ENCODE peak calls at places on chromosomes 16 and 17, in nine cellular contexts. W is GM23248; J is GM12865; K is hepatocyte; N is AG04449; L is fibroblast of pulmonary artery; O is CD8-positive, alpha-beta memory T cell; G is heart right ventricle; M is A673. V is an unnamed sample.

GRCh38 chr16:13332713-13333255 is 431.4 kb downstream of the SHISA9 start:
- DNase-seq in J (no peak), N (no peak), W (no peak), M (no peak), O (no peak), L (no peak), K (no peak), G (no peak), V (no peak)

GRCh38 chr17:77279448-77280303 is 138.9 kb downstream of the SEC14L1 start:
- DNase-seq in J (peak; percentile 45), N (no peak), O (no peak), M (no peak), K (peak; percentile 81), L (peak; percentile 90), W (no peak), G (no peak), V (no peak)

GRCh38 chr16:71303938-71304337 is 14.7 kb upstream of the CMTR2 start:
- DNase-seq in N (no peak), K (no peak), O (no peak), G (no peak), L (no peak), W (peak; percentile 46), J (no peak), M (no peak), V (no peak)

GRCh38 chr17:8537734-8538133 is 92.8 kb downstream of the MYH10 start:
- DNase-seq in K (no peak), J (no peak), O (no peak), M (no peak), W (no peak), G (no peak), N (no peak), L (no peak), V (no peak)

GRCh38 chr17:63701477-63702222 is 1.7 kb upstream of the LIMD2 start:
- DNase-seq in K (no peak), W (no peak), J (peak; percentile 89), G (peak; percentile 31), M (no peak), N (no peak), O (peak; percentile 75), L (no peak), V (no peak)

GRCh38 chr16:7268182-7268581 is 64.5 kb upstream of the RBFOX1 start:
- DNase-seq in M (peak; percentile 56), W (peak; percentile 24), L (no peak), G (no peak), O (no peak), K (peak; percentile 71), N (no peak), J (peak; percentile 5), V (no peak)

GRCh38 chr16:1979271-1980025 is 1.8 kb downstream of the NOXO1 start:
- DNase-seq in L (no peak), G (no peak), J (no peak), O (no peak), K (peak; percentile 90), N (no peak), M (no peak), W (no peak), V (no peak)

GRCh38 chr17:77968788-77969187 is 10.3 kb downstream of the TNRC6C start:
- DNase-seq in L (no peak), O (no peak), W (no peak), G (no peak), J (no peak), M (no peak), N (no peak), K (no peak), V (no peak)

GRCh38 chr16:51577621-51578303 is 426.7 kb upstream of the SALL1 start:
- DNase-seq in N (no peak), O (no peak), K (peak; percentile 10), W (peak; percentile 81), M (peak; percentile 74), J (no peak), L (no peak), G (no peak), V (no peak)

GRCh38 chr17:12180644-12181261 is 160.1 kb downstream of the MAP2K4 start:
- DNase-seq in L (peak; percentile 74), K (peak; percentile 76), J (peak; percentile 59), N (peak; percentile 24), G (no peak), O (no peak), W (peak; percentile 69), M (peak; percentile 64), V (no peak)

GRCh38 chr17:49117581-49118230 is 14.9 kb upstream of the B4GALNT2 start:
- DNase-seq in J (peak; percentile 12), N (no peak), O (no peak), L (no peak), W (no peak), M (no peak), K (no peak), G (no peak), V (no peak)

GRCh38 chr16:83995756-83996155 is 27.7 kb downstream of the NECAB2 start:
- DNase-seq in O (no peak), J (peak; percentile 10), L (no peak), M (no peak), G (peak; percentile 30), W (no peak), K (peak; percentile 25), N (no peak), V (no peak)

GRCh38 chr16:13909872-13910303 is 10.1 kb upstream of the ERCC4 start:
- DNase-seq in G (peak; percentile 27), M (no peak), K (peak; percentile 66), J (no peak), L (peak; percentile 97), W (peak; percentile 75), O (no peak), N (peak; percentile 21), V (peak; percentile 94)

GRCh38 chr17:29179232-29180036 is 764 bp downstream of the MYO18A start:
- DNase-seq in G (peak; percentile 54), N (no peak), O (no peak), M (no peak), K (peak; percentile 86), W (peak; percentile 41), J (no peak), L (no peak), V (peak; percentile 73)

GRCh38 chr16:66651965-66652364 is 44.6 kb downstream of the CMTM4 start:
- DNase-seq in K (no peak), G (no peak), N (no peak), M (no peak), L (no peak), O (no peak), W (no peak), J (no peak), V (no peak)

GRCh38 chr17:17570207-17570797 is 21.2 kb downstream of the PEMT start:
- DNase-seq in J (no peak), N (no peak), W (peak; percentile 38), M (no peak), G (peak; percentile 57), L (peak; percentile 36), K (peak; percentile 70), O (no peak), V (no peak)

GRCh38 chr17:3556905-3557767 is 476 bp downstream of the TRPV3 start:
- DNase-seq in K (peak; percentile 45), M (no peak), O (no peak), N (no peak), W (no peak), J (peak; percentile 59), G (no peak), L (no peak), V (no peak)

GRCh38 chr17:59406278-59406677 is 74.8 kb downstream of the YPEL2 start:
- DNase-seq in W (no peak), O (no peak), J (no peak), K (no peak), G (no peak), L (no peak), M (no peak), N (no peak), V (no peak)

GRCh38 chr16:25788637-25789036 is 96.9 kb downstream of the HS3ST4 start:
- DNase-seq in N (no peak), M (no peak), J (no peak), K (no peak), L (no peak), O (no peak), G (no peak), W (no peak), V (no peak)

GRCh38 chr17:38463451-38463858 is 35.2 kb downstream of the ARHGAP23 start:
- DNase-seq in L (no peak), G (peak; percentile 70), M (no peak), W (peak; percentile 17), J (no peak), K (no peak), N (no peak), O (no peak), V (peak; percentile 86)

DNA sequence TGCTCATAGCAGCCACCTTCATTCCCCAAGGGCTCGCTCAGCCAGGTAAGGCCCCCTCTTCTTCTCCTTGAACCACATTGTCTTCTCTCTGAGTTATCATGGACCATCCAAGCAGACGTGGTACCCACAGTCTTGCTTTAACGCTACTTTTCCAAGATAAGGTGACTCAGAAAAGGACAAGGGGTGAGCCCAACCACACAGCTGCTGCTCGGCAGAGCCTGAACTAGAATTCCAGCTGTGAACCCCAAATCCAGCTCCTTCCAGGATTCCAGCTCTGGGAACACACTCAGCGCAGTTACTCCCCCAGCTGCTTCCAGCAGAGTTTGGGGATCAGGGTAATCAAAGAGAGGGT is 272 bp downstream of the CCL2 start:
- DNase-seq in O (no peak), M (no peak), W (peak; percentile 67), L (no peak), J (no peak), G (no peak), N (no peak), K (no peak), V (no peak)
- H3K4me3 ChIP-seq in O (no peak overlapping the region), M (peak overlapping the region; percentile 24), W (peak overlapping the region; percentile 78), L (peak overlapping the region; percentile 76), J (no peak overlapping the region), G (peak overlapping the region; percentile 27), N (peak overlapping the region; percentile 67), K (peak overlapping the region; percentile 28), V (peak overlapping the region; percentile 69)

GRCh38 chr17:66964930-66965800 is 658 bp downstream of the CACNG4 start:
- DNase-seq in O (no peak), G (no peak), W (no peak), K (peak; percentile 59), N (no peak), J (peak; percentile 30), L (no peak), M (peak; percentile 59), V (no peak)
- H3K4me3 ChIP-seq in O (no peak overlapping the region), G (no peak overlapping the region), W (peak overlapping the region; percentile 35), K (peak overlapping the region; percentile 49), N (peak overlapping the region; percentile 57), J (peak overlapping the region; percentile 36), L (peak overlapping the region; percentile 27), M (peak overlapping the region; percentile 60), V (peak overlapping the region; percentile 71)

DNA sequence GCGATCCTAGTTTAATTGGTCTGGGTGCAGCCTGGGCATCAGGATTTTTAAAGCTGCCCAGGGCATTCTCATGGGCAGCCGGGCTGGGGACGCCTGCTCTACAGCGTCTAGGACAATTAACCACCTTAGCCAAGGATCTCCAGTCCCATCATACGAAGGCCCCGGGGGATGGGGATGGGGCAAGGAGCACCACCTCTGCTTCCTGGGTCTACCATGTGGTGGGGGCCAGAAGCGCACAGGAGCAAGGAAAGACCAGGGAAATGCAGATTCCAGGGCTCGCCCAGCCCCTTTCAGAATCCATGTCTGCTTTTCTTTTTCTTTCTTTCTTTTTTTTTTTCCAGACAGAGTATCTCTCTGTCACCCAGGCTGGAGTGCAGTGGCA is 29.3 kb downstream of the TBC1D16 start:
- DNase-seq in O (no peak), G (no peak), M (no peak), N (no peak), W (no peak), L (no peak), K (no peak), J (no peak), V (no peak)
- H3K4me3 ChIP-seq in O (no peak overlapping the region), G (no peak overlapping the region), M (no peak overlapping the region), N (no peak overlapping the region), W (no peak overlapping the region), L (no peak overlapping the region), K (no peak overlapping the region), J (no peak overlapping the region), V (no peak overlapping the region)

GRCh38 chr17:40822132-40822812 is at the start of gene KRT10:
- DNase-seq in O (no peak), K (no peak), M (no peak), W (no peak), G (no peak), N (no peak), L (no peak), J (no peak), V (no peak)
- H3K4me3 ChIP-seq in O (no peak within 1 kb of the TSS), K (no peak within 1 kb of the TSS), M (no peak within 1 kb of the TSS), W (no peak within 1 kb of the TSS), G (no peak within 1 kb of the TSS), N (no peak within 1 kb of the TSS), L (no peak within 1 kb of the TSS), J (no peak within 1 kb of the TSS), V (no peak within 1 kb of the TSS)

V was measured in coronary artery.